ENCODE peak calls at places on chromosomes 16 and 17, in four cellular contexts. V is K562, I is HepG2, P is A549. C is an unnamed sample.

GRCh38 chr16:88785106-88785924 is at the start of gene PIEZO1:
- DNase-seq in V (peak; percentile 89), P (peak; percentile 70), I (no peak), C (peak; percentile 53)

GRCh38 chr16:57187508-57187854 is 1.4 kb downstream of the RSPRY1 start:
- DNase-seq in I (peak; percentile 29), V (no peak), P (no peak), C (no peak)

GRCh38 chr17:76969598-76970172 is 101.5 kb downstream of the MGAT5B start:
- DNase-seq in V (no peak), I (no peak), P (no peak), C (peak; percentile 75)

GRCh38 chr16:55370762-55371482 is 46.9 kb downstream of the IRX6 start:
- DNase-seq in I (peak; percentile 7), P (peak; percentile 32), V (peak; percentile 19), C (peak; percentile 73)

GRCh38 chr17:67216544-67217320 is 28.3 kb downstream of the HELZ start:
- DNase-seq in V (no peak), P (no peak), I (no peak), C (no peak)

GRCh38 chr17:27360507-27360906 is 66.6 kb downstream of the WSB1 start:
- DNase-seq in P (no peak), I (no peak), V (peak; percentile 48), C (no peak)

GRCh38 chr17:9232155-9232475 is 210.8 kb downstream of the NTN1 start:
- DNase-seq in I (no peak), P (no peak), V (no peak), C (no peak)

GRCh38 chr17:76384987-76385891 is 830 bp downstream of the SPHK1 start:
- DNase-seq in I (peak; percentile 39), P (peak; percentile 68), V (peak; percentile 78), C (peak; percentile 44)

GRCh38 chr16:2592786-2593185 is 55.0 kb downstream of the PDPK1 start:
- DNase-seq in V (no peak), P (no peak), I (no peak), C (no peak)

GRCh38 chr16:88875703-88876234 is 9.3 kb upstream of the PABPN1L start:
- DNase-seq in I (no peak), P (no peak), V (no peak), C (no peak)

GRCh38 chr17:56656961-56657360 is 63.5 kb downstream of the NOG start:
- DNase-seq in V (no peak), I (no peak), P (no peak), C (no peak)

GRCh38 chr16:31421587-31421986 is 6.6 kb downstream of the COX6A2 start:
- DNase-seq in I (no peak), V (no peak), P (no peak), C (no peak)

GRCh38 chr16:7992616-7993015 is 597.7 kb downstream of the TMEM114 start:
- DNase-seq in V (no peak), P (no peak), I (no peak), C (no peak)

GRCh38 chr17:29062215-29062614 is 19.3 kb downstream of the PIPOX start:
- DNase-seq in V (no peak), I (no peak), P (no peak), C (no peak)

GRCh38 chr16:7158481-7158880 is 174.2 kb upstream of the RBFOX1 start:
- DNase-seq in I (no peak), V (no peak), P (no peak), C (no peak)

GRCh38 chr17:56203430-56203829 is 50.2 kb downstream of the ANKFN1 start:
- DNase-seq in P (peak; percentile 81), I (peak; percentile 7), V (peak; percentile 53), C (no peak)

GRCh38 chr17:33966410-33967063 is 288.5 kb upstream of the CCL2 start:
- DNase-seq in P (no peak), I (no peak), V (no peak), C (no peak)

GRCh38 chr17:28720247-28720996 is 637 bp downstream of the RPL23A start:
- DNase-seq in P (no peak), V (peak; percentile 66), I (no peak), C (no peak)

GRCh38 chr17:28018439-28019070 is 23.9 kb upstream of the NLK start:
- DNase-seq in I (no peak), V (no peak), P (peak; percentile 8), C (no peak)

GRCh38 chr16:62256406-62256805 is 220.2 kb upstream of the CDH8 start:
- DNase-seq in V (no peak), I (no peak), P (peak; percentile 4), C (no peak)

GRCh38 chr16:58128721-58129096 is 472 bp downstream of the CFAP20 start:
- DNase-seq in I (no peak), P (no peak), V (peak; percentile 59), C (peak; percentile 40)

GRCh38 chr16:34801875-34802274 is 1342.5 kb downstream of the TP53TG3F start:
- DNase-seq in V (no peak), P (no peak), I (no peak), C (no peak)

GRCh38 chr17:75031972-75032895 is 14.5 kb downstream of the ATP5PD start:
- DNase-seq in V (peak; percentile 64), P (peak; percentile 86), I (peak; percentile 54), C (peak; percentile 35)

GRCh38 chr16:49743206-49743470 is 112.8 kb downstream of the ZNF423 start:
- DNase-seq in P (no peak), I (no peak), V (no peak), C (no peak)

GRCh38 chr17:42937712-42938596 is 26.3 kb downstream of the AARSD1 start:
- DNase-seq in P (peak; percentile 78), V (peak; percentile 73), I (peak; percentile 73), C (peak; percentile 66)

GRCh38 chr16:28326881-28327610 is 34.7 kb downstream of the SBK1 start:
- DNase-seq in P (peak; percentile 72), I (peak; percentile 61), V (peak; percentile 67), C (peak; percentile 79)

GRCh38 chr17:78154903-78155811 is 9.0 kb downstream of the C17orf99 start:
- DNase-seq in I (no peak), P (no peak), V (no peak), C (no peak)

GRCh38 chr17:6086603-6087400 is 16.6 kb downstream of the WSCD1 start:
- DNase-seq in P (no peak), V (no peak), I (no peak), C (no peak)

GRCh38 chr17:55735784-55736405 is 13.2 kb upstream of the TMEM100 start:
- DNase-seq in P (peak; percentile 72), V (peak; percentile 83), I (peak; percentile 54), C (peak; percentile 24)

GRCh38 chr16:89111263-89111662 is 17.6 kb downstream of the ACSF3 start:
- DNase-seq in V (no peak), P (no peak), I (no peak), C (no peak)

GRCh38 chr16:29653436-29653835 is 9.6 kb upstream of the SPN start:
- DNase-seq in V (no peak), I (no peak), P (no peak), C (no peak)

GRCh38 chr16:27994686-27995085 is 68.8 kb downstream of the GSG1L start:
- DNase-seq in P (no peak), V (no peak), I (no peak), C (no peak)

GRCh38 chr16:2808181-2808580 is 8.9 kb upstream of the PRSS21 start:
- DNase-seq in V (no peak), P (no peak), I (no peak), C (no peak)

GRCh38 chr17:42917236-42917603 is 16.6 kb downstream of the G6PC1 start:
- DNase-seq in P (no peak), V (no peak), I (no peak), C (no peak)

GRCh38 chr17:9356488-9356911 is 219.1 kb downstream of the STX8 start:
- DNase-seq in P (no peak), I (no peak), V (no peak), C (no peak)

GRCh38 chr16:89373355-89374110 is 116.8 kb downstream of the ANKRD11 start:
- DNase-seq in P (no peak), I (no peak), V (no peak), C (no peak)

GRCh38 chr16:57413301-57413730 is 8.7 kb downstream of the CCL17 start:
- DNase-seq in P (no peak), I (no peak), V (no peak), C (no peak)

GRCh38 chr17:82837586-82838320 is 2.1 kb downstream of the ZNF750 start:
- DNase-seq in I (no peak), P (no peak), V (no peak), C (no peak)
- TF ChIP-seq HMGXB4 in I (no peak), P (no peak), V (no peak), C (no peak)

GRCh38 chr17:47686661-47687327 is 7.2 kb upstream of the TBKBP1 start:
- DNase-seq in V (no peak), P (no peak), I (peak; percentile 90), C (no peak)
- TF ChIP-seq HMGXB4 in V (no peak), P (no peak), I (no peak), C (no peak)

GRCh38 chr17:44776628-44777393 is 18.0 kb downstream of the ADAM11 start:
- DNase-seq in V (no peak), P (no peak), I (no peak), C (no peak)

GRCh38 chr17:44780161-44780560 is 21.4 kb downstream of the ADAM11 start:
- DNase-seq in V (no peak), I (no peak), P (no peak), C (peak; percentile 7)

GRCh38 chr17:44777394-44778348 is 18.9 kb downstream of the ADAM11 start:
- DNase-seq in I (no peak), V (no peak), P (no peak), C (no peak)

GRCh38 chr17:44779211-44780025 is 20.6 kb downstream of the ADAM11 start:
- DNase-seq in V (peak; percentile 88), P (peak; percentile 83), I (peak; percentile 66), C (peak; percentile 80)

DNA sequence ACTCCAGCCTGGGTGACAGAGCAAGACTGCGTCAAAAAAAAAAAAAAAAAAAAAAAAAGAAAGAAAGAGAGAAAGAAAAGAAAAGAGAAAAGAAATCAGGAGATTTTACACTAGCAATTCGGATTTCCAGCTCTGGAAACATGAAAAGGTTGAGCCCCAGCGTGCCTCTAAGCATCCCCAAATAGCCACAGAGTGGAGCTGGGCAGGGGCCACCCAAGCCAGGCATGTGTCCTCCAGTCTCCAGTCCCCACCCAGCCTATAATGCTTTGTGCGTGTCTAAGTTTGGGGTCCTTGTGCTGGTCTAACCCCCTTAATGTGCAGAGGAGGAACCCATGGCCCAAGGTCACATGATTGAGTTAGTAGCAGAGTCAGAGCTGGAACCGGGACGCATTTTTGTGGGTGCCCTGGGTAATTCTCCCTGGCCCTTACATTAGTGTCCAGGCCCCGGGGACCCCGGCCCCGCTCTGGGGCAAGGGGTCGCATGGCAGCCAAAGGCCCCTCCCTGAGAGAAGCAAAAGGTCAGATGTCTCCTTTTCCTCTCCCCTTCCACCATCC is 19.9 kb downstream of the ADAM11 start:
- DNase-seq in P (no peak), I (no peak), V (no peak), C (no peak)
- TF ChIP-seq HMGXB4 in P (no peak), I (no peak), V (no peak), C (no peak)

GRCh38 chr16:80300456-80300855 is 240.3 kb upstream of the DYNLRB2 start:
- DNase-seq in I (no peak), V (no peak), P (no peak), C (no peak)
- TF ChIP-seq HMGXB4 in I (no peak), V (no peak), P (no peak), C (no peak)

DNA sequence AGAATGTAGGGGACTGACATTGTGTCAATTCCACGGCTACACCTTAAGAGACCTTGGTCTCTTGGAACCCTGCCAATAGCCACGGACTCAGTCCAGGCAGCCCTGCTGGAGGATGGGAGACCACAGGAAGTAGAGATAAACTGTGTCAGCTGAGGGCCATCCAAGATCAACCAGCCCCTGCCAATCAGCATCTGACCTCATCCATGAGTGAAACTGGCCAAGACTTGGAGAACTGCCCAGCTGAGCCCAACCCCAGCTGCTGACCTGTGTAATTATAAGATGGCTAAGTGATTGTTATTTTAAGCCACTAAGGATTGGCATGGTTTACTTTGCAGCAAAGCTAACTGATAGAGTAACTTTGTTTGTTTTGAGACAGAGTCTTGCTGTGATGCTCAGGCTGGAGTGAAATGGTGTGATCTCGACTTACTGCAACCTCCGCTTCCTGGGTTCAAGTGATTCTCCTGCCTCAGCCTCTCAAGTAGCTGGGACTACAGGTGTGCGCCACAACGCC is 13.3 kb upstream of the YWHAE start:
- DNase-seq in P (peak; percentile 55), I (peak; percentile 77), V (peak; percentile 73), C (no peak)
- TF ChIP-seq HMGXB4 in P (no peak), I (no peak), V (no peak), C (no peak)